ENCODE peak calls at places on chromosome 14, in nine cellular contexts. E is activated CD8-positive, alpha-beta memory T cell treated with anti-CD3 and anti-CD28 coated beads, Interleukin-2, amount 50 U/mL, for 48 hours; V is HS-5; Y is upper lobe of right lung; H is neural crest cell; L is stimulated activated CD4-positive, alpha-beta T cell treated with anti-CD3 and anti-CD28 coated beads, Interleukin-15, amount 100 ng/mL, for 1 hour; W is left cardiac atrium; F is NAMALWA; Q is COR-L47. U is an unnamed sample.

GRCh38 chr14:32202468-32202865 is 602 bp downstream of the RNU6-8 start:
- DNase-seq in V (peak), F (no peak), L (no peak), Y (no peak), H (peak), E (no peak), Q (no peak), W (no peak), U (no peak)

GRCh38 chr14:92511472-92512247 is 1.9 kb upstream of the RIN3 start:
- DNase-seq in H (no peak), Y (no peak), Q (no peak), W (no peak), L (no peak), F (no peak), E (no peak), V (peak), U (no peak)

GRCh38 chr14:81332725-81333124 is 67.4 kb downstream of the STON2 start:
- DNase-seq in F (no peak), H (no peak), Y (no peak), V (no peak), E (no peak), L (no peak), Q (no peak), W (no peak), U (no peak)

GRCh38 chr14:88668448-88669116 is 105.7 kb downstream of the ZC3H14 start:
- DNase-seq in V (no peak), Y (no peak), Q (no peak), E (no peak), H (no peak), F (no peak), W (no peak), L (no peak), U (no peak)

GRCh38 chr14:59585891-59586554 is 9.4 kb upstream of the CCDC175 start:
- DNase-seq in W (no peak), H (no peak), Y (no peak), Q (no peak), E (no peak), V (no peak), L (no peak), F (no peak), U (no peak)

GRCh38 chr14:99271951-99272668 is at the start of gene BCL11B:
- DNase-seq in Q (peak), Y (no peak), W (peak), H (peak), E (peak), V (peak), L (peak), F (peak), U (peak)

GRCh38 chr14:77478029-77478428 is 20.1 kb downstream of the AHSA1 start:
- DNase-seq in F (no peak), Q (no peak), H (no peak), W (no peak), L (no peak), E (no peak), Y (peak), V (no peak), U (no peak)

GRCh38 chr14:75323571-75323970 is 44.9 kb downstream of the FOS start:
- DNase-seq in E (no peak), Y (no peak), L (no peak), W (no peak), H (no peak), F (no peak), V (peak), Q (no peak), U (no peak)

GRCh38 chr14:93023039-93023438 is 92.7 kb downstream of the ITPK1 start:
- DNase-seq in E (no peak), L (no peak), F (peak), Y (no peak), H (no peak), Q (no peak), V (no peak), W (no peak), U (no peak)

GRCh38 chr14:53663709-53664108 is 292.9 kb downstream of the BMP4 start:
- DNase-seq in E (no peak), L (no peak), H (no peak), V (no peak), F (no peak), Q (no peak), Y (no peak), W (peak), U (no peak)

GRCh38 chr14:67999693-68000384 is 180.3 kb downstream of the RAD51B start:
- DNase-seq in V (peak), Y (no peak), Q (no peak), L (no peak), E (no peak), H (no peak), F (no peak), W (no peak), U (no peak)

GRCh38 chr14:63952933-63953437 is 100.2 kb downstream of the SYNE2 start:
- DNase-seq in H (no peak), V (peak), Q (no peak), L (no peak), W (no peak), Y (no peak), F (no peak), E (no peak), U (no peak)

GRCh38 chr14:75487155-75487671 is 35.1 kb upstream of the BATF start:
- DNase-seq in V (no peak), Q (no peak), H (no peak), F (no peak), Y (no peak), W (no peak), E (peak), L (no peak), U (peak)

GRCh38 chr14:100072783-100073346 is 7.6 kb downstream of the EVL start:
- DNase-seq in L (no peak), E (peak), Y (peak), F (peak), W (no peak), V (no peak), Q (no peak), H (no peak), U (peak)

GRCh38 chr14:30573203-30573814 is 14.4 kb downstream of the G2E3 start:
- DNase-seq in F (no peak), Y (no peak), V (no peak), E (no peak), L (no peak), W (no peak), H (no peak), Q (no peak), U (no peak)

GRCh38 chr14:92797935-92798653 is 4.0 kb downstream of the GOLGA5 start:
- DNase-seq in V (no peak), E (no peak), H (no peak), W (no peak), Y (no peak), L (no peak), Q (no peak), F (no peak), U (no peak)

GRCh38 chr14:84036863-84037262 is 1493.1 kb upstream of the FLRT2 start:
- DNase-seq in W (no peak), H (no peak), Q (no peak), E (no peak), Y (no peak), F (no peak), L (no peak), V (peak), U (no peak)

GRCh38 chr14:68510951-68511726 is 281.7 kb downstream of the ZFP36L1 start:
- DNase-seq in L (no peak), W (no peak), V (no peak), F (no peak), Q (no peak), Y (no peak), E (no peak), H (no peak), U (no peak)

GRCh38 chr14:89533761-89534160 is 116.7 kb upstream of the FOXN3 start:
- DNase-seq in E (no peak), L (no peak), Q (no peak), W (no peak), F (no peak), Y (no peak), V (no peak), H (no peak), U (no peak)

GRCh38 chr14:22791302-22791701 is 23.9 kb downstream of the SLC7A7 start:
- DNase-seq in Q (no peak), H (no peak), F (peak), V (peak), W (no peak), Y (no peak), E (no peak), L (no peak), U (no peak)

GRCh38 chr14:56422703-56423213 is 156.8 kb upstream of the TMEM260 start:
- DNase-seq in Y (no peak), F (peak), L (no peak), H (no peak), W (peak), E (no peak), Q (peak), V (peak), U (peak)

GRCh38 chr14:92531151-92531873 is 17.7 kb downstream of the RIN3 start:
- DNase-seq in Q (no peak), V (no peak), E (peak), H (no peak), W (no peak), F (no peak), L (no peak), Y (peak), U (peak)

GRCh38 chr14:31420013-31420318 is 384 bp downstream of the HEATR5A start:
- DNase-seq in Q (peak), H (peak), Y (peak), W (peak), V (no peak), L (peak), E (no peak), F (no peak), U (peak)